ENCODE peak calls at places on chromosomes 3 and 15, in five cellular contexts. J is heart left ventricle, N is bronchial epithelial cell, Z is kidney epithelial cell, C is left ventricle myocardium inferior. D is an unnamed sample.

GRCh38 chr3:164903820-164904451 is 174.4 kb downstream of the SI start:
- DNase-seq in J (no peak), N (no peak), Z (no peak), C (no peak), D (no peak)

GRCh38 chr15:26875476-26875850 is 8.6 kb downstream of the GABRA5 start:
- DNase-seq in J (no peak), N (no peak), Z (no peak), C (no peak), D (no peak)

GRCh38 chr3:63869929-63870328 is 6.3 kb downstream of the ATXN7 start:
- DNase-seq in J (no peak), N (peak), Z (no peak), C (no peak), D (no peak)

GRCh38 chr3:128273116-128273840 is 120.0 kb downstream of the EEFSEC start:
- DNase-seq in J (peak), N (no peak), Z (no peak), C (peak), D (no peak)

GRCh38 chr3:45946307-45946706 is 3.0 kb downstream of the CXCR6 start:
- DNase-seq in J (no peak), N (no peak), Z (no peak), C (no peak), D (no peak)

GRCh38 chr3:195883801-195884200 is 24.6 kb downstream of the TNK2 start:
- DNase-seq in J (no peak), N (no peak), Z (no peak), C (no peak), D (no peak)

GRCh38 chr15:41558400-41559238 is at the start of gene TYRO3:
- DNase-seq in J (peak), N (no peak), Z (no peak), C (peak), D (no peak)

GRCh38 chr3:24608701-24609387 is 114.2 kb upstream of the THRB start:
- DNase-seq in J (no peak), N (no peak), Z (no peak), C (no peak), D (peak)

GRCh38 chr3:178097576-178097975 is 438.7 kb upstream of the KCNMB2 start:
- DNase-seq in J (peak), N (peak), Z (no peak), C (no peak), D (peak)

GRCh38 chr15:100107606-100108225 is 234.1 kb downstream of the ADAMTS17 start:
- DNase-seq in J (no peak), N (no peak), Z (no peak), C (no peak), D (no peak)

GRCh38 chr15:24848050-24848449 is 106.7 kb upstream of the SNRPN start:
- DNase-seq in J (peak), N (no peak), Z (no peak), C (peak), D (peak)
- H3K4me3 ChIP-seq in J (peak), N (peak), Z (peak), C (peak), D (peak)

GRCh38 chr3:82355228-82355627 is 593.8 kb upstream of the GBE1 start:
- DNase-seq in J (no peak), N (no peak), Z (no peak), C (no peak), D (no peak)
- TF ChIP-seq CTCF in J (no peak), N (no peak), Z (no peak), C (no peak), D (no peak)

DNA sequence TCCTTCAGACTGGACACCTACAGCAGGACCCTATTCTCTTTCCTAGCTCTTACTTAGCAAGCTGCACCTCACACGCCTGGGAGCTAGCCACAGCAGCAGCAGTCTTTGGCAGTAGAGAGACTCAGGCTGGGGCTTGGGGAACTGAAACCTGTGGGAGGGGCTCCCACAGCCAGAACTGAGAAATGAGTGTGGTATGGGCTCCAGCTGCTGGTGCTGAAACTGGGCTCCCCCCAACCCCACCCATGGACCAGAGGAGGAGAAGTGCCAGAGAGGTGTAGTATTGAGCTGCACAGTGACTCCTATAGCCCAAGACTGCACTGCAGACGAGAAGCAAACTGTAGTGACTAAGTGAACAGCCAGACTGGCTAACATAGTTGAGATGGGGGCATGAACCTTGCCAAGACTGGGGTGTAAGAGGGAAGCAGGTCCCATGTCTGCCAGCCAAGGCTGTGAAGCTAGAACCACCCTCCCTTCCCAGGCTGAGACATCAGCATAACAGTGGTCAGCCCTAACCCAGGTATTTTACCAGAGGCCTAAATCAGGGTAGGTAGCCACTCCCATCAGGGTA is 62.5 kb downstream of the MYO5A start:
- DNase-seq in J (peak), N (no peak), Z (no peak), C (peak), D (no peak)
- H3K4me3 ChIP-seq in J (no peak), N (no peak), Z (no peak), C (no peak), D (no peak)

GRCh38 chr3:48473617-48473952 is 27.0 kb downstream of the ATRIP start:
- DNase-seq in J (no peak), N (no peak), Z (no peak), C (no peak), D (no peak)
- TF ChIP-seq CTCF in J (no peak), N (no peak), Z (no peak), C (no peak), D (no peak)

DNA sequence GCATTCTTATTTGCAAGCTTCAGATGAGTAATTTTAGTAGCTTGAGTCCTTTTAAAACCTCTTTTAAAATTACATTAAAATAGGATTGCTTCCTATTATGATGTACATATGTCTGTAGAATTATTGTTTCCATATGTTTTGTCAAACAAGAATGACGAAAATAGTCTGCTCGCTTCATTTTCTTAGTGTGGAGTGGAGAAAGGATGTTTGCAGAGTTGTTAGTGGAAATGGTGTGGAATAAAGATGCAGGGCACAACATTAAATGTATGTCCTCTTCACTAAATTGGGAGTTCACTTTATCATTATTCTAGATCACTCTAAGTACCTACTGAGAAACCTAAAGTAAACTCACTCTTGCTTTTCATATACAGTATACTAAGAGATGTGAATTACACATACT is 59.5 kb downstream of the CMSS1 start:
- DNase-seq in J (no peak), N (no peak), Z (no peak), C (no peak), D (no peak)
- H3K4me3 ChIP-seq in J (no peak), N (no peak), Z (no peak), C (peak), D (no peak)

GRCh38 chr3:158094235-158094916 is 11.8 kb downstream of the SHOX2 start:
- DNase-seq in J (peak), N (no peak), Z (no peak), C (no peak), D (no peak)
- TF ChIP-seq CTCF in J (no peak), N (no peak), Z (peak), C (no peak), D (no peak)

D was measured in fibroblast of mammary gland.